ENCODE peak calls at places on chromosomes 11 and 22, in five cellular contexts. B is HCT116, H is K562, O is HepG2, K is H1. L is an unnamed sample.

GRCh38 chr11:36365937-36366336 is 69.8 kb downstream of the PRR5L start:
- DNase-seq in B (no peak), H (no peak), O (no peak), K (no peak), L (no peak)

GRCh38 chr11:112235750-112236390 is 9.6 kb downstream of the PTS start:
- DNase-seq in B (no peak), H (no peak), O (no peak), K (no peak), L (no peak)

GRCh38 chr11:19551454-19551853 is 161.2 kb upstream of the NAV2 start:
- DNase-seq in B (no peak), H (no peak), O (no peak), K (no peak), L (no peak)

GRCh38 chr11:10855295-10855694 is 2.6 kb downstream of the ZBED5 start:
- DNase-seq in B (no peak), H (no peak), O (no peak), K (no peak), L (no peak)

GRCh38 chr11:33674035-33674814 is 26.4 kb downstream of the C11orf91 start:
- DNase-seq in B (no peak), H (no peak), O (no peak), K (no peak), L (no peak)

GRCh38 chr11:121023848-121024751 is at the start of gene TBCEL:
- DNase-seq in B (peak), H (peak), O (peak), K (peak), L (peak)

GRCh38 chr11:62427630-62428233 is 8.9 kb downstream of the SCGB1A1 start:
- DNase-seq in B (no peak), H (no peak), O (no peak), K (no peak), L (peak)

GRCh38 chr22:29154364-29155048 is 51.2 kb upstream of the EMID1 start:
- DNase-seq in B (peak), H (peak), O (peak), K (peak), L (no peak)

GRCh38 chr11:16917941-16918340 is 96.3 kb downstream of the PLEKHA7 start:
- DNase-seq in B (no peak), H (no peak), O (no peak), K (no peak), L (no peak)

GRCh38 chr11:8093931-8094575 is 13.0 kb downstream of the TUB start:
- DNase-seq in B (no peak), H (no peak), O (no peak), K (no peak), L (no peak)

GRCh38 chr11:96000064-96000463 is 76.2 kb upstream of the MTMR2 start:
- DNase-seq in B (no peak), H (no peak), O (no peak), K (no peak), L (no peak)

GRCh38 chr11:8056810-8057463 is 24.1 kb upstream of the TUB start:
- DNase-seq in B (no peak), H (no peak), O (no peak), K (no peak), L (no peak)

GRCh38 chr11:25938952-25939351 is 393.0 kb upstream of the ANO3 start:
- DNase-seq in B (no peak), H (no peak), O (no peak), K (no peak), L (no peak)

GRCh38 chr11:61975638-61976419 is 8.4 kb upstream of the FTH1 start:
- DNase-seq in B (no peak), H (no peak), O (no peak), K (no peak), L (no peak)

GRCh38 chr11:103326070-103326794 is 217.0 kb downstream of the DYNC2H1 start:
- DNase-seq in B (peak), H (peak), O (peak), K (peak), L (peak)

GRCh38 chr11:1695548-1696108 is 1.4 kb upstream of the KRTAP5-6 start:
- DNase-seq in B (no peak), H (no peak), O (no peak), K (no peak), L (no peak)

GRCh38 chr22:24322522-24322921 is 51.9 kb downstream of the SPECC1L start:
- DNase-seq in B (no peak), H (no peak), O (no peak), K (no peak), L (no peak)

GRCh38 chr22:23754980-23755636 is 883 bp upstream of the VPREB3 start:
- DNase-seq in B (no peak), H (no peak), O (no peak), K (no peak), L (no peak)

GRCh38 chr11:34266090-34266912 is 91.5 kb downstream of the ABTB2 start:
- DNase-seq in B (no peak), H (no peak), O (no peak), K (no peak), L (no peak)

GRCh38 chr11:62652156-62653006 is 721 bp downstream of the INTS5 start:
- DNase-seq in B (no peak), H (peak), O (no peak), K (no peak), L (no peak)

GRCh38 chr22:49212002-49212401 is 615.7 kb downstream of the BRD1 start:
- DNase-seq in B (no peak), H (no peak), O (no peak), K (no peak), L (no peak)

GRCh38 chr11:116641561-116642045 is 131.2 kb downstream of the BUD13 start:
- DNase-seq in B (peak), H (peak), O (no peak), K (peak), L (no peak)

GRCh38 chr11:2300290-2300935 is 1.3 kb downstream of the C11orf21 start:
- DNase-seq in B (no peak), H (no peak), O (no peak), K (no peak), L (no peak)

GRCh38 chr11:28268925-28269324 is 160.7 kb downstream of the METTL15 start:
- DNase-seq in B (no peak), H (no peak), O (no peak), K (no peak), L (no peak)

GRCh38 chr22:19149047-19149883 is 827 bp downstream of the GSC2 start:
- DNase-seq in B (no peak), H (no peak), O (no peak), K (no peak), L (no peak)

GRCh38 chr11:84899740-84900139 is 727.4 kb downstream of the DLG2 start:
- DNase-seq in B (peak), H (no peak), O (peak), K (no peak), L (no peak)

DNA sequence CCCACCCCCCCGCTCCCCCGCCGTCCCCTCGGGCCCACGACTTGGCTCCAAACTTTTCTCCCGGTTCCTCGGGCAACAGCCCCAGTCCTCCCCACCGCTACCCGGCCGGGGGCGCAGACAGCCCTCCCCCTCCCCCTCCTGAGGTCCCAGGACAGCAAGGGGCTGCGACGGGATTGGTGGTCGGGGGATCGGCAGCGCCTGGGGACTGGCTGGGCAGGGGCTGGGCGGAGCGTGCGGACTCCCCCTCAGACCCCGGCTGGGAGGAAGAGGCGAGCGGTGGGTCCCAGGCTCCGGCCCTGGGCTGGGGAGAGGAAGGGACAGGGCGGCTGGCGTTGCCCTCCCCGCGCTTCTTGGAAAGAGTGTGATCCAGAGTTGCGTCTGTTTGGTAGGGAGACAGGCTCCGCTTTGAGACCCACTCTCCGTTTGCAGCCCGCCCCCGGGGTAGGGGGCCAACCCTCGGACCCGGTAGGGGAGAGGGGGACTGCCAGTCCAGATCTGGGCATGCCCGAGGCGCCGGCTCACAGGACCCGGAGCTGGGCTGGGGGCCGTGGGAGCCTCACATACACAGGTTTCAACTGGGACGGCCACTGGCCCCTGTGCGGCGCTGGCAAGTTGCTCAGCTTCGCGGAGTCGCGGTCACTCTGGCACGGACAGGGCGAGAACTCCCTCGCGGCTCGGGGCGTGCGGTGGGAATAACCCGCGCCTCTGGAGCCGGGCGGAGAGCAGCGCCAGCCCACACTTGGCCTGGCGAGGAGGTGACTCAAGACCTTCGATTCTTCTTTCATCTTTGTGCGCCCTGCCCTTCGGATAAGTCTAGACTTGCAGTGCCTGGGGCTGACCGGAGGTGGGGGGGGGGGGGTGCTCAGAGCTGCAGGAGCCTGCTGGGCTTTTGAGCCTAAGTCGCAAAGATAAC is 1.0 kb downstream of the TSKU start:
- DNase-seq in B (peak), H (peak), O (peak), K (peak), L (no peak)
- TF ChIP-seq POLR2A in B (no peak), H (peak), O (peak), K (no peak), L (no peak)

GRCh38 chr11:64165842-64166635 is at the start of gene MACROD1:
- DNase-seq in B (peak), H (peak), O (peak), K (no peak), L (no peak)
- TF ChIP-seq ZNF274 in B (no peak), H (no peak), O (peak), K (no peak), L (no peak)

DNA sequence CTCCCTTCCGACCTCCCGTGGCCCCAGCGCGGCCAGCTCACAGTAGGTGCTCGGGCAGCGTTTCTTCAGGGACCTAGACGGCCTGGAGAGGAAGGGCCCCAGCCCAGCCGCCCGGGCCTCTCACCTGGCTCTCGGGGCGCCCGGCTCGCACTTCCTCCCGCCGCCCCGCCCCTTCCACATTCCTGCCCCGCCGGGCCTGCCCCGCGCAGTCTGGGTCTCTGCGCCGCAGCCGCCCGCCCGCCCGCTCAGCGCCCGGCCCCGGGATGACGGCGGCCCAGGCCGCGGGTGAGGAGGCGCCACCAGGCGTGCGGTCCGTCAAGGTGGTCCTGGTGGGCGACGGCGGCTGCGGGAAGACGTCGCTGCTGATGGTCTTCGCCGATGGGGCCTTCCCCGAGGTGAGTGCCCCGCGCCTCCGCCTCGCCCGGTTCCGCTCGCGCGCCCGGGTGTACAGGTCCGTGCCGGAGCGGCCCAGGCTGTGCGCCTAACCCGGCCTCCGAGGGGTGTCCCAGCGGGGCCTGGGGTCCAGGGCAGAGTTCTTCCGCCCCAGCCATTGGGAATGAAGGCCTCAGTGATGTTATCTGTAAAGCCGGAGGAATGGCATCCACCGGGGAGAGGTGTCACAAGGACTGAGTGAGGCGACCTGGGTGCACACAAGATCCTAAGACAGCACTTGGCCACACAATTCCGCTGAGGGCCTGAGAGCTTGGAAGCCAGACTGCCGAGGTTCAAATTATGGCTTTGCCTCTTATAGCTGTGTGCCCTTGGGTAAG is at the start of gene RHOD:
- DNase-seq in B (no peak), H (no peak), O (no peak), K (no peak), L (no peak)
- TF ChIP-seq POLR2A in B (peak), H (no peak), O (no peak), K (no peak), L (no peak)

DNA sequence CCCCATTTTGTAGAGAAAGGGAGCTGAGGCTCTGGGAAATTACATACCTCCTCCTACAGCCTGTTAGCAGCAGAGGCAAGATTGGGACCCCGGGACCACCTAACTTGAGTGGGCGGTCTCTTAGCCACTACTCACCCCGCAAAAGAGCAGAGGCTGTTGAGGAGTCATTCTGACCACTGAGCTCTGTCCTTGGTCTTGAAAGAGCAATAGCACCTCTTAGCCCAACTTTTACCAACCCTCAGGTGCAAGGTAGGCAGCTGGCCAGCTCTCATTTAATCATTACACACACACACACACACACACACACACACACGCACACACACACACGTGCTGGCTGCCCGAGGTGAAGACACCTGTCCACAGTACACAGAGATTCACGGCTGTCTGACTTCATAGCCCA is 115.8 kb upstream of the ASPHD2 start:
- DNase-seq in B (no peak), H (no peak), O (no peak), K (no peak), L (no peak)
- TF ChIP-seq ZNF274 in B (no peak), H (no peak), O (no peak), K (no peak), L (no peak)

DNA sequence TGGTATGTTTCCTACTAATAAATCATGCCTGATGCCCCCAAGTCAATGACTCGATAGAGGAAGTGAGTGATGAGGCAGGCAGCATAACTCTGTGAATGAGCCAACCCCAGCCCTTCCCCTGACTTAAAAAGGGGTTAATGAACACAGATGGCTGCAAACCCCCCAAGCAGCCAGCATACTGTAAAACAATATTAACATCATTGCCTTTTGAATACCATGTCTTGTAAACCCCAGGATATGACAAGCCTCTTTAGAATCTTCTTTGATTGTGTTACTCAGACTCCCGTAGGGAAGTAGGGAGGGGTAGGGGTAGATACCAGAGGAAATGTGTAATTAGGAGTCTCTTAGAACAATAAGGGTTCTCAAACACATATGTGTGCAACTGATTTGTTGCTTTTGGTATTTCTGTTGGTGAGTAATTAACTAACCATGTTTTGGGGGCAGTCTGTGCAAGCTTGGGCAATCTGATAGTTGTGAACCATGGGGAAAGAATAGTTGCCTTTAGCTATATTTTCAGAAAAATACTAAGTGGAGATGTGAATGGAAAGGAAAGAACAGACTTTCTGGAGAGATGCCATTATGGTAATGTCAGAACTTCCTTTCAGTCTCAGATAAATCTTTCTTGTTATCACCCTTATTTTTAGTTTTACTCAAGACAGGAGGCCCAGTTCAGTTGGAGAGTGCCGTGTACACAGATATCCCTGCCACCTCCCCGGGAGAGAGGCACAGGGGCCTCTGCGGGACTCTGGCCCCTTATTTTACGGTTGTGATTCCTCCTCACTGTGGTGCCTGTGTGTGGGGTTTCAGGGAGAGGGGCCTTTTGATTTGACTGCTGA is 701.8 kb downstream of the NTM start:
- DNase-seq in B (no peak), H (no peak), O (no peak), K (peak), L (no peak)
- TF ChIP-seq POLR2A in B (no peak), H (no peak), O (no peak), K (no peak), L (no peak)

DNA sequence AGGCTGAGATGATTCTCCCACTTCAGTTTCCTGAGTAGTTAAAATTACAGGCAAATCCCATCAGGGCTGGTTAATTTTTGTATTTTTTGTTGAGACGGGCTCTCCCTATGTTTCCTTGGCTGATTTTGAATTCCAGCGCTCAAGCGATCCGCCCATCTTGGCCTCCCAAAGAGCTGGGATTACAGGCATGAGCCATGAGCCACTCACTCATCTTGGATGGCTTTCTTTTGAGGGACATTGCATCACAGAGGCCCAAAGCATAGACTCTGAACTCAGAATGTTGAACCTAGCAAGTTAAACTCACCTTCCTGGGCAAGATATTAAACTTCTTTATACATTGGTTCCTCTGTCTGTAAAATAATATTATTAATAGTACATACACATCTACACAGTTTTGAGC is 762 bp upstream of the CARD16 start:
- DNase-seq in B (no peak), H (no peak), O (no peak), K (no peak), L (no peak)
- TF ChIP-seq ZNF274 in B (no peak), H (no peak), O (no peak), K (no peak), L (no peak)

DNA sequence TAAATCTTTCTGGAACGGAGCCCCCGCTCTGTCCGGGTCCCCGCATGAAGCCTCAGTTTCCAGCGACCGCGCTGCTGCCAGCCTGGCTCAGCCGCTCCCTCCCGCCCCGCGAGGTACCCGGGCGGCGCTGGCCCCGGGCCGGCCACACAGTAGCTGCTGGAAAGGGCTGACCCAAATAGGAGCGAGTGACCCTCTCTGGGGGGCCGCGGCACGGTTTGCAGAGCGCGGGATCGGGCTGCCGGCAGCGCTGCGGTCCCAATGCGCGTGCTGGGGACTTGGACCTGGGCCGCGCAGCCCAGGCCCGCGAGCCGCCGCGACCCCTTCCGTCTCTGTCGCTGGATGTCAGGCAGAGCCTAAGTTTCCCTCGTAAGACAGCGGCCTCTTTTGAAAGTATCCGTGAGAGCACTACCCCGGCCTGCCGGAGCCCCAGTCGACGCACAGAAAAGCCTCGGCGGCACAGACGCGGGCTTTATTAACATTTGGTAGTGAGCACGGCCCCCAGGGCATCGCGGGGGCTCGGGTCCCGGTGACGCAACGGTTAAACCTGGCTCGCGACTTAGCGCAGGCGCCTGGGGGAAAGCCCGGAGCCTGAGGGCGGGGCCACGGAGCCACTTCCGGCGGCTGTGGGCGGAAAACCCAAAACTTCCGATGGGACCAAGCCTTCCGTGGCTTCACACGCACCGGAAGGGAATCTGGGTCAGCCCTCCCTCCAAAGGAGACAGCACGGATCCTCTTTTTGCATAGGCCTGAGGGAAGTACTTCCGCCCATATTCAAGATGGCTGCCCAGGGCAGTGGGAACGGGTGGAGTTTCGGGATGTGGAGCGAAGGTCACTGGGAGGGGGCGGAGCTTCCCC is 14.9 kb downstream of the BAD start:
- DNase-seq in B (peak), H (peak), O (peak), K (peak), L (peak)
- TF ChIP-seq POLR2A in B (peak), H (peak), O (no peak), K (no peak), L (peak)

DNA sequence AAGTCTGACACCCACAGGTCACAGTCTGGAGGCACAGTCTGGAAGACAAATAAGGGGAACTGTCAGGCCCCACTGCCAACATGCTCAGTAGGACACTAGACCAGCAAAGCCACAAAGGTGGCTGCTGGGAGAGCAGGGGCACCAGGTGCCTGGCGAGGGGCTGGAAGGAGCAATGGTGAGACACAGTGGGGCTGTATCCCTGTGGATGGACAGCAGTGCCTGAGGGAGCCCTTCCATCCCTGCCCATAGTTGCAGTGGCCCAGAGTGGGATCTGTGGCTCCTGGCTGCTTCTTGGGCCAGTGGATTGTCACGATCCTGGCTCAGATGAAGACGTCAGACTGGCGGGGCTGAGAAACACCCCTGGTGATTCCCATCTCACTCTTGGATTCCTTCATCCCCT is 154.6 kb downstream of the DSCAML1 start:
- DNase-seq in B (no peak), H (no peak), O (no peak), K (no peak), L (no peak)
- TF ChIP-seq ZNF274 in B (no peak), H (no peak), O (no peak), K (no peak), L (no peak)